ENCODE peak calls at places on chromosomes 1 and 21, in seven cellular contexts. One of them, this sample, is unnamed.
A peak's percentile ranks its signal among the peaks of the same experiment; 100 is the strongest.

GRCh38 chr1:117425050-117425734 is 57.9 kb downstream of the MAN1A2 start:
- DNase-seq in heart left ventricle: no peak
- DNase-seq in IMR-90: no peak
- DNase-seq in HFF-Myc: no peak
- DNase-seq in kidney epithelial cell: no peak
- DNase-seq in lung: no peak
- DNase-seq in fibroblast of lung: no peak
- DNase-seq in this sample: no peak

GRCh38 chr1:161730050-161730564 is 8.8 kb downstream of the FCRLB start:
- DNase-seq in heart left ventricle: no peak
- DNase-seq in IMR-90: peak; percentile 72
- DNase-seq in HFF-Myc: no peak
- DNase-seq in kidney epithelial cell: no peak
- DNase-seq in lung: no peak
- DNase-seq in fibroblast of lung: peak; percentile 72
- DNase-seq in this sample: peak; percentile 82

GRCh38 chr1:110130989-110131388 is 18.7 kb downstream of the UBL4B start:
- DNase-seq in heart left ventricle: no peak
- DNase-seq in IMR-90: no peak
- DNase-seq in HFF-Myc: no peak
- DNase-seq in kidney epithelial cell: no peak
- DNase-seq in lung: no peak
- DNase-seq in fibroblast of lung: no peak
- DNase-seq in this sample: no peak

GRCh38 chr1:77143529-77144121 is 75.6 kb downstream of the PIGK start:
- DNase-seq in heart left ventricle: no peak
- DNase-seq in IMR-90: peak; percentile 1
- DNase-seq in HFF-Myc: no peak
- DNase-seq in kidney epithelial cell: no peak
- DNase-seq in lung: no peak
- DNase-seq in fibroblast of lung: no peak
- DNase-seq in this sample: peak; percentile 17

GRCh38 chr21:31098576-31099005 is 60.3 kb upstream of the KRTAP19-8 start:
- DNase-seq in heart left ventricle: peak; percentile 68
- DNase-seq in IMR-90: peak; percentile 48
- DNase-seq in HFF-Myc: peak; percentile 33
- DNase-seq in kidney epithelial cell: no peak
- DNase-seq in lung: peak; percentile 56
- DNase-seq in fibroblast of lung: peak; percentile 45
- DNase-seq in this sample: peak; percentile 63

GRCh38 chr1:29671446-29671845 is 435.1 kb downstream of the PTPRU start:
- DNase-seq in heart left ventricle: no peak
- DNase-seq in IMR-90: no peak
- DNase-seq in HFF-Myc: no peak
- DNase-seq in kidney epithelial cell: no peak
- DNase-seq in lung: peak; percentile 21
- DNase-seq in fibroblast of lung: no peak
- DNase-seq in this sample: no peak

GRCh38 chr1:22737374-22738068 is 26.9 kb downstream of the EPHB2 start:
- DNase-seq in heart left ventricle: no peak
- DNase-seq in IMR-90: no peak
- DNase-seq in HFF-Myc: no peak
- DNase-seq in kidney epithelial cell: no peak
- DNase-seq in lung: no peak
- DNase-seq in fibroblast of lung: no peak
- DNase-seq in this sample: no peak

GRCh38 chr1:228364068-228364705 is 42.4 kb downstream of the TRIM11 start:
- DNase-seq in heart left ventricle: peak; percentile 25
- DNase-seq in IMR-90: no peak
- DNase-seq in HFF-Myc: no peak
- DNase-seq in kidney epithelial cell: no peak
- DNase-seq in lung: no peak
- DNase-seq in fibroblast of lung: no peak
- DNase-seq in this sample: no peak

GRCh38 chr1:85494957-85495266 is 30.0 kb upstream of the DDAH1 start:
- DNase-seq in heart left ventricle: no peak
- DNase-seq in IMR-90: peak; percentile 25
- DNase-seq in HFF-Myc: no peak
- DNase-seq in kidney epithelial cell: no peak
- DNase-seq in lung: no peak
- DNase-seq in fibroblast of lung: peak; percentile 44
- DNase-seq in this sample: peak; percentile 33

GRCh38 chr1:74715806-74716205 is 17.0 kb downstream of the CRYZ start:
- DNase-seq in heart left ventricle: no peak
- DNase-seq in IMR-90: no peak
- DNase-seq in HFF-Myc: no peak
- DNase-seq in kidney epithelial cell: no peak
- DNase-seq in lung: no peak
- DNase-seq in fibroblast of lung: no peak
- DNase-seq in this sample: no peak

GRCh38 chr1:54371038-54371935 is 34.9 kb downstream of the SSBP3 start:
- DNase-seq in heart left ventricle: peak; percentile 47
- DNase-seq in IMR-90: no peak
- DNase-seq in HFF-Myc: no peak
- DNase-seq in kidney epithelial cell: no peak
- DNase-seq in lung: no peak
- DNase-seq in fibroblast of lung: no peak
- DNase-seq in this sample: no peak

GRCh38 chr21:41769106-41769505 is 2.3 kb upstream of the RIPK4 start:
- DNase-seq in heart left ventricle: no peak
- DNase-seq in IMR-90: no peak
- DNase-seq in HFF-Myc: no peak
- DNase-seq in kidney epithelial cell: no peak
- DNase-seq in lung: no peak
- DNase-seq in fibroblast of lung: no peak
- DNase-seq in this sample: no peak

GRCh38 chr1:47870946-47871750 is 126.0 kb downstream of the TRABD2B start:
- DNase-seq in heart left ventricle: no peak
- DNase-seq in IMR-90: no peak
- DNase-seq in HFF-Myc: no peak
- DNase-seq in kidney epithelial cell: no peak
- DNase-seq in lung: no peak
- DNase-seq in fibroblast of lung: no peak
- DNase-seq in this sample: no peak

GRCh38 chr1:67280696-67281095 is 27.0 kb upstream of the IL12RB2 start:
- DNase-seq in heart left ventricle: no peak
- DNase-seq in IMR-90: no peak
- DNase-seq in HFF-Myc: no peak
- DNase-seq in kidney epithelial cell: no peak
- DNase-seq in lung: no peak
- DNase-seq in fibroblast of lung: no peak
- DNase-seq in this sample: no peak

GRCh38 chr1:214688891-214689290 is 85.9 kb downstream of the CENPF start:
- DNase-seq in heart left ventricle: no peak
- DNase-seq in IMR-90: no peak
- DNase-seq in HFF-Myc: no peak
- DNase-seq in kidney epithelial cell: no peak
- DNase-seq in lung: no peak
- DNase-seq in fibroblast of lung: no peak
- DNase-seq in this sample: no peak

GRCh38 chr1:166153641-166154350 is 13.0 kb downstream of the FAM78B start:
- DNase-seq in heart left ventricle: no peak
- DNase-seq in IMR-90: no peak
- DNase-seq in HFF-Myc: no peak
- DNase-seq in kidney epithelial cell: no peak
- DNase-seq in lung: no peak
- DNase-seq in fibroblast of lung: no peak
- DNase-seq in this sample: no peak

GRCh38 chr1:152110860-152111514 is 4.3 kb downstream of the TCHH start:
- DNase-seq in heart left ventricle: peak; percentile 32
- DNase-seq in IMR-90: peak; percentile 36
- DNase-seq in HFF-Myc: no peak
- DNase-seq in kidney epithelial cell: no peak
- DNase-seq in lung: no peak
- DNase-seq in fibroblast of lung: peak; percentile 65
- DNase-seq in this sample: peak; percentile 65

GRCh38 chr1:88784551-88784950 is 100.5 kb downstream of the PKN2 start:
- DNase-seq in heart left ventricle: no peak
- DNase-seq in IMR-90: no peak
- DNase-seq in HFF-Myc: no peak
- DNase-seq in kidney epithelial cell: no peak
- DNase-seq in lung: no peak
- DNase-seq in fibroblast of lung: no peak
- DNase-seq in this sample: no peak

GRCh38 chr1:119542492-119542946 is 35.5 kb downstream of the HSD3B1 start:
- DNase-seq in heart left ventricle: no peak
- DNase-seq in IMR-90: no peak
- DNase-seq in HFF-Myc: no peak
- DNase-seq in kidney epithelial cell: no peak
- DNase-seq in lung: no peak
- DNase-seq in fibroblast of lung: peak; percentile 19
- DNase-seq in this sample: peak; percentile 41

DNA sequence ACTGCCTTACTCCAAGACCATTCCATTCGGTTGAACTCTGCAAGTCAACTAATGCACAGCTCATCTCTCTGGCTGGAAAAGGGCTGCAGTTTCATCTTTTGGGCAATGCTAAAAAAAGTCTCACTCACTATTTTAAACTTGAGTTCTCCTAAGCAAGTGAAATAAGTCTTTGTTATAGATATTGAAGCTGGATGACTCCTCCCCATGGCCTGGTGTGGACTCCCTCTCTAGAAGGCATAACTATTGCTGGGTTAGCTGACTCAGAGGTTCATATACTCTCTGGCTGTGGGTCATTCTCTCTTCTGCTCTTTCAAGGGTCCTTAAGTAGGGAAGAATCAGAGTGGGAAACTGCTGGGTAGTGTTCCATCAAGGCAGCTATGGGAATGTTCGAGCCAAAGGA is 88.0 kb downstream of the XCL2 start:
- DNase-seq in heart left ventricle: no peak
- DNase-seq in IMR-90: peak; percentile 44
- DNase-seq in HFF-Myc: no peak
- DNase-seq in kidney epithelial cell: no peak
- DNase-seq in lung: no peak
- DNase-seq in fibroblast of lung: no peak
- DNase-seq in this sample: no peak
- TF ChIP-seq CTCF in heart left ventricle: no peak
- TF ChIP-seq CTCF in IMR-90: no peak
- TF ChIP-seq CTCF in HFF-Myc: no peak
- TF ChIP-seq CTCF in kidney epithelial cell: no peak
- TF ChIP-seq CTCF in lung: no peak
- TF ChIP-seq CTCF in fibroblast of lung: no peak
- TF ChIP-seq CTCF in this sample: no peak

DNA sequence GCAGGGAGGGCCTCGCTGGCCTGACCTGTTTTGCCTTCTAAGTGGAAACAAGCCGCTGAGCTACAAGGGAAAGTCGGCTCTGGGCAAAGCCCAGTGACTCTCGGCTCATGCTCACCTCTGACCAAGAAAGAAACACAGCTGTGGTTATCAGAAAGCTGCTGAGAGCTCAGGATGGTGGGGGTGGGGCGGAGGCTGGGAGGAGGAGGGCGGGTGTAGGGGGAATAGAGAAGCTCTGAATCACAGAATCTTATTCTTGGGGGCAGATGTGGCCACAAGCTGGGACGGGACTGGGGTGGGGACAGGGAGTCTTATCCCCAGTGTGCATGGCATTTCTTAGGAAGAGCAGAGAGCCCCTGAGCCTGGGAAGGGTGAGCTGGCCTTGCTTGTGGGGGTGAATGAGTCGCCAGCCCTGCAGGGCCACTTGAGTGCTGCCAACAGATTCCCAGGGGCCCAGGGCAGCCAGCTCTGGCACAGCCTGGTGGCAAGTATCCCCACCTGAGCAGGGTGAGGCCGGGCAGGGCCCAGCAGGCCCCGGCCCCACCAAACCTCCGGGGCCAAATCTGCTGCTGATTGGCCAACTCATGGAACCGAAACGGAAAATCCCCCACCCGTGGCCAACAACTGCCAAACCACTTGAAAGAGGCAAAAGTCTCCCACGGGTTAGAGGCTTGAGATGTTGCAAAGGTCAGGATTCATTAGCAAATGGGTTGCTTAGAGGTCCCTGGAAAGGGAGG is 120.6 kb downstream of the SPSB1 start:
- DNase-seq in heart left ventricle: peak; percentile 80
- DNase-seq in IMR-90: peak; percentile 95
- DNase-seq in HFF-Myc: peak; percentile 55
- DNase-seq in kidney epithelial cell: peak; percentile 86
- DNase-seq in lung: no peak
- DNase-seq in fibroblast of lung: peak; percentile 94
- DNase-seq in this sample: peak; percentile 92
- H3K4me3 ChIP-seq in heart left ventricle: no peak overlapping the region
- H3K4me3 ChIP-seq in IMR-90: no peak overlapping the region
- H3K4me3 ChIP-seq in HFF-Myc: no peak overlapping the region
- H3K4me3 ChIP-seq in kidney epithelial cell: no peak overlapping the region
- H3K4me3 ChIP-seq in lung: no peak overlapping the region
- H3K4me3 ChIP-seq in fibroblast of lung: peak overlapping the region; percentile 9
- H3K4me3 ChIP-seq in this sample: no peak overlapping the region

DNA sequence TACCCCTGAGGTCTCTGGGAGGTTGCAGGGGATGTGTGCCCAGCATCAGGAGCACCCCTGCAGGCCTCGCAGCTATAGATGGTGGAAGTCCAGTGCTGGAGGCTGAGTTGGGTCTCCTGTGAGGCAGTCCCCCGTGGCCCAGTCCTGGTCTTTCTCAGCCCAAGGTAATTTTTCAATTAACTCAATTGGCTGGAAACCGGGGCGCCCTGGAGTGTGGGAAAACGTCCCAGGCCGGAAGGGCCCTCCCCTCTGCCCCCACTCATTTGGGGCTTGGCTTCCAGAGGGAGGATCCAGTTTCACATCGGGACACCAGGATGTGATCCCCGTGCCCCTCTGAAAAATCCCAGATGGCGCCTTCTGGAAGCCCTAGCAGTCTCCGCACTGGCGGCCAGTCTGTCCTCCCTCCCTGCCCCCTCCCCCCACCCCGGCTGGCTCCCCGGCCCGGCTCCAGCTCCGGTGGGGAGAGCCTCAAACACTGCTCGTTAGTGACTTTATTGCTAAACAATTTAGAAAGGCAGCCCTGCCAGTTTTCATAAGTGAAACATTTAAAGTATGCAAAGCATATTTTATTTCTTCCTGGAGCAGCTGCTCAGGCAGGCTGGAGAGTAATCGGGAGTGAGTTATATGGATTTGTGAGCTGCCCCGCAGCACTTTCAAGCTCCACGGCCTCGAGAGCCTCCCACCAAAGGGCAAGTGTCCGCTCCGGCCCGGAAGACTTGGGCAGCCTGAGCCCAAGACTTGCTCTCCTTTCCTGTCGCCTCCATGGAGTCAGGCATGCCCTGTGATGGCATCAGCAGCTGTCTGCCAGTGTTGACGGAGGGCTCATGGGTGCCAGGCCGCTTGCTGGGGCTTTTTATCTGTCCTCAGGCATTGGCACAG is 208.2 kb upstream of the TMEM51 start:
- DNase-seq in heart left ventricle: peak; percentile 66
- DNase-seq in IMR-90: peak; percentile 90
- DNase-seq in HFF-Myc: peak; percentile 67
- DNase-seq in kidney epithelial cell: no peak
- DNase-seq in lung: peak; percentile 48
- DNase-seq in fibroblast of lung: peak; percentile 93
- DNase-seq in this sample: peak; percentile 62
- TF ChIP-seq CTCF in heart left ventricle: no peak
- TF ChIP-seq CTCF in IMR-90: no peak
- TF ChIP-seq CTCF in HFF-Myc: no peak
- TF ChIP-seq CTCF in kidney epithelial cell: no peak
- TF ChIP-seq CTCF in lung: no peak
- TF ChIP-seq CTCF in fibroblast of lung: no peak
- TF ChIP-seq CTCF in this sample: no peak

DNA sequence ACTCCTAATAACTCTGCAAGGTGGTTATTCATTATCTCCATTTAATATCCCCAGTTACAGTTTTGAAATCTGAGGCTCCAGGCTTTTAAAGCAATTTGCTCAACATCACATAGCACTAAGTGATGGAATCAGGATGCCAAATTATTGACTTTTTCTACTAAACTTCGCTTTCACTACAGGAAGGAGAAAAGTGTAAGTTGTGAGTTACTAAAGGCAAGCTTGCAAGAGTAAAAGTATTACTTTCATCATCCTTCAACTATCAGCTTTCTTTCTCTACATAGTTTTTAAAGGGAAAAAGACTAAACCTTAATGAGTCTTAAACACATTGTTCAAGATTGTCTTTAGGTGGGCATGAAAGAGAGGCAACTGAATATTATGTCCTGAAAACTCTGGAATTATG is 1.8 kb downstream of the OSBPL9 start:
- DNase-seq in heart left ventricle: no peak
- DNase-seq in IMR-90: no peak
- DNase-seq in HFF-Myc: no peak
- DNase-seq in kidney epithelial cell: no peak
- DNase-seq in lung: no peak
- DNase-seq in fibroblast of lung: no peak
- DNase-seq in this sample: no peak
- H3K4me3 ChIP-seq in heart left ventricle: peak overlapping the region; percentile 91
- H3K4me3 ChIP-seq in IMR-90: no peak overlapping the region
- H3K4me3 ChIP-seq in HFF-Myc: peak overlapping the region; percentile 72
- H3K4me3 ChIP-seq in kidney epithelial cell: no peak overlapping the region
- H3K4me3 ChIP-seq in lung: no peak overlapping the region
- H3K4me3 ChIP-seq in fibroblast of lung: no peak overlapping the region
- H3K4me3 ChIP-seq in this sample: no peak overlapping the region

This sample was measured in cardiac fibroblast.